ENCODE peak calls at places on chromosomes 2 and 18, in ten cellular contexts. E is colonic mucosa, I is lower lobe of right lung, Z is A673, L is IMR-90, R is PC-3, S is tibial nerve, V is kidney, Y is heart left ventricle, X is pancreas. Q is an unnamed sample. For H3K9me3 and H3K4me1, the result is how much of the 10 kb centered on the place peaks cover.

GRCh38 chr2:167398791-167399371 is 510.6 kb downstream of the XIRP2 start:
- DNase-seq in E (no peak), I (no peak), Z (no peak), L (no peak), R (no peak), S (no peak), V (no peak), Y (no peak), X (no peak), Q (no peak)

GRCh38 chr18:34697891-34698290 is 12.2 kb upstream of the DTNA start:
- DNase-seq in E (no peak), I (no peak), Z (no peak), L (no peak), R (no peak), S (no peak), V (no peak), Y (no peak), X (no peak), Q (no peak)

GRCh38 chr2:212892193-212892592 is 259.2 kb downstream of the IKZF2 start:
- DNase-seq in E (no peak), I (no peak), Z (peak), L (peak), R (peak), S (peak), V (no peak), Y (no peak), X (no peak), Q (no peak)

GRCh38 chr2:117411983-117412382 is 402.5 kb upstream of the DDX18 start:
- DNase-seq in E (no peak), I (no peak), Z (no peak), L (no peak), R (peak), S (no peak), V (no peak), Y (no peak), X (no peak), Q (no peak)

GRCh38 chr2:69387770-69388481 is 899 bp upstream of the GFPT1 start:
- DNase-seq in E (no peak), I (no peak), Z (no peak), L (no peak), R (no peak), S (no peak), V (no peak), Y (no peak), X (no peak), Q (no peak)

GRCh38 chr2:195356026-195356425 is 301.0 kb upstream of the SLC39A10 start:
- DNase-seq in E (no peak), I (no peak), Z (no peak), L (peak), R (no peak), S (no peak), V (no peak), Y (no peak), X (no peak), Q (no peak)

GRCh38 chr2:36329251-36329650 is 26.3 kb upstream of the CRIM1 start:
- DNase-seq in E (no peak), I (no peak), Z (no peak), L (peak), R (no peak), S (no peak), V (no peak), Y (no peak), X (no peak), Q (no peak)

GRCh38 chr2:63587814-63588384 is 378 bp downstream of the WDPCP start:
- DNase-seq in E (no peak), I (no peak), Z (no peak), L (no peak), R (peak), S (no peak), V (no peak), Y (no peak), X (no peak), Q (no peak)

GRCh38 chr2:2709091-2709770 is 378.2 kb upstream of the MYT1L start:
- DNase-seq in E (no peak), I (no peak), Z (no peak), L (no peak), R (no peak), S (no peak), V (no peak), Y (no peak), X (no peak), Q (no peak)

GRCh38 chr18:55950379-55951166 is 362.6 kb upstream of the TCF4 start:
- DNase-seq in E (no peak), I (no peak), Z (no peak), L (no peak), R (no peak), S (no peak), V (peak), Y (no peak), X (no peak), Q (no peak)

GRCh38 chr2:159735648-159736047 is 23.3 kb downstream of the MARCHF7 start:
- DNase-seq in E (no peak), I (no peak), Z (no peak), L (no peak), R (no peak), S (no peak), V (no peak), Y (no peak), X (no peak), Q (no peak)

GRCh38 chr2:111617299-111617803 is 266.6 kb downstream of the ANAPC1 start:
- DNase-seq in E (no peak), I (no peak), Z (no peak), L (peak), R (peak), S (no peak), V (no peak), Y (no peak), X (no peak), Q (no peak)

GRCh38 chr18:3454365-3455089 is 4.6 kb downstream of the TGIF1 start:
- DNase-seq in E (peak), I (no peak), Z (peak), L (peak), R (peak), S (peak), V (no peak), Y (peak), X (no peak), Q (no peak)

GRCh38 chr18:11327656-11328055 is 178.3 kb upstream of the PIEZO2 start:
- DNase-seq in E (no peak), I (no peak), Z (peak), L (peak), R (no peak), S (no peak), V (no peak), Y (no peak), X (no peak), Q (no peak)

GRCh38 chr2:10721344-10722251 is at the start of gene ATP6V1C2:
- DNase-seq in E (peak), I (peak), Z (no peak), L (no peak), R (peak), S (no peak), V (peak), Y (no peak), X (peak), Q (no peak)

GRCh38 chr2:217466104-217466503 is 536.7 kb downstream of the TNS1 start:
- DNase-seq in E (no peak), I (no peak), Z (no peak), L (no peak), R (no peak), S (no peak), V (no peak), Y (no peak), X (no peak), Q (no peak)

GRCh38 chr2:20457027-20457426 is 10.2 kb downstream of the RHOB start:
- DNase-seq in E (no peak), I (no peak), Z (no peak), L (peak), R (no peak), S (no peak), V (no peak), Y (no peak), X (no peak), Q (no peak)

GRCh38 chr18:26839609-26840008 is 25.9 kb downstream of the AQP4 start:
- DNase-seq in E (no peak), I (no peak), Z (no peak), L (no peak), R (no peak), S (no peak), V (no peak), Y (no peak), X (no peak), Q (no peak)

GRCh38 chr2:226447896-226448295 is 351.7 kb downstream of the IRS1 start:
- DNase-seq in E (peak), I (no peak), Z (no peak), L (peak), R (peak), S (no peak), V (no peak), Y (no peak), X (no peak), Q (no peak)

GRCh38 chr18:56869189-56869777 is 218.1 kb downstream of the WDR7 start:
- DNase-seq in E (no peak), I (no peak), Z (peak), L (peak), R (peak), S (no peak), V (no peak), Y (no peak), X (no peak), Q (no peak)

GRCh38 chr2:159547031-159547430 is 69.3 kb downstream of the BAZ2B start:
- DNase-seq in E (no peak), I (no peak), Z (no peak), L (peak), R (no peak), S (no peak), V (no peak), Y (no peak), X (no peak), Q (no peak)

GRCh38 chr2:12717988-12718661 is 1.4 kb downstream of the TRIB2 start:
- DNase-seq in E (peak), I (no peak), Z (peak), L (peak), R (peak), S (no peak), V (peak), Y (no peak), X (no peak), Q (no peak)

GRCh38 chr2:215929602-215930335 is 83.6 kb downstream of the MREG start:
- DNase-seq in E (no peak), I (no peak), Z (peak), L (peak), R (peak), S (no peak), V (no peak), Y (no peak), X (no peak), Q (no peak)

GRCh38 chr2:63698825-63699548 is 110.2 kb downstream of the MDH1 start:
- DNase-seq in E (peak), I (no peak), Z (peak), L (peak), R (peak), S (peak), V (peak), Y (peak), X (no peak), Q (peak)

GRCh38 chr2:202178342-202178958 is 59.9 kb downstream of the SUMO1 start:
- DNase-seq in E (peak), I (no peak), Z (peak), L (peak), R (peak), S (peak), V (no peak), Y (peak), X (no peak), Q (no peak)

GRCh38 chr2:24448811-24449210 is 42.2 kb upstream of the NCOA1 start:
- DNase-seq in E (no peak), I (no peak), Z (no peak), L (no peak), R (no peak), S (no peak), V (no peak), Y (no peak), X (no peak), Q (no peak)

GRCh38 chr2:112947374-112947773 is 30.4 kb upstream of the IL36G start:
- DNase-seq in E (no peak), I (no peak), Z (no peak), L (no peak), R (no peak), S (no peak), V (no peak), Y (no peak), X (no peak), Q (no peak)

GRCh38 chr2:23788100-23788499 is 138.8 kb downstream of the ATAD2B start:
- DNase-seq in E (no peak), I (no peak), Z (no peak), L (no peak), R (peak), S (no peak), V (no peak), Y (no peak), X (no peak), Q (no peak)

DNA sequence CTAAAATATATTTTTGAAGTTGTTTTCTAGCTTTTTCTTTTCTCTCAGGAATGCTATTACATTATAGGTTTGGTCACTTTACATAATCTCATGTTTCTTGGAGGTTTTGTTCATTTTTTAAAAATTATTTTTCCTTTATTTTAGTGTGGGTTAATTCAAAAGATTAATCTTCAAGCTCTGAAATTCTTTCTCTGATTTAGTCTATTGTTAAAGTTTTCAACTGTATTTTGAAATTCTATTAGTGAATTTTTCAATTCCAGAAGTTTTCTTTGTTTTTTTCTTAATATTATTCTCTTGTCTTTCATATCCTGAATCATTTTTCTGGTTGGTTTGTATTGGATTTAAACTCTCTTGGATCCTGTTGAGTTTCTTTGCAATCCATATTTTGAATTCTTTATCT is 80.4 kb downstream of the MSTN start:
- DNase-seq in E (no peak), I (no peak), Z (no peak), L (no peak), R (no peak), S (no peak), V (no peak), Y (no peak), X (no peak), Q (no peak)
- H3K9me3 ChIP-seq in E (under half), I (under half), Z (under half), L (under half), R (under half), S (under half), V (under half), Y (half or more), X (under half), Q (half or more)

GRCh38 chr2:174335605-174336402 is 1.1 kb downstream of the SP9 start:
- DNase-seq in E (no peak), I (no peak), Z (no peak), L (no peak), R (no peak), S (no peak), V (peak), Y (no peak), X (peak), Q (no peak)

GRCh38 chr2:174338626-174339570 is 4.1 kb downstream of the SP9 start:
- DNase-seq in E (no peak), I (no peak), Z (no peak), L (no peak), R (no peak), S (no peak), V (no peak), Y (no peak), X (no peak), Q (no peak)

GRCh38 chr2:174336403-174337336 is 1.9 kb downstream of the SP9 start:
- DNase-seq in E (peak), I (peak), Z (peak), L (no peak), R (no peak), S (no peak), V (peak), Y (no peak), X (peak), Q (no peak)

GRCh38 chr2:174338155-174338495 is 3.4 kb downstream of the SP9 start:
- DNase-seq in E (no peak), I (no peak), Z (no peak), L (no peak), R (no peak), S (no peak), V (no peak), Y (no peak), X (no peak), Q (no peak)

DNA sequence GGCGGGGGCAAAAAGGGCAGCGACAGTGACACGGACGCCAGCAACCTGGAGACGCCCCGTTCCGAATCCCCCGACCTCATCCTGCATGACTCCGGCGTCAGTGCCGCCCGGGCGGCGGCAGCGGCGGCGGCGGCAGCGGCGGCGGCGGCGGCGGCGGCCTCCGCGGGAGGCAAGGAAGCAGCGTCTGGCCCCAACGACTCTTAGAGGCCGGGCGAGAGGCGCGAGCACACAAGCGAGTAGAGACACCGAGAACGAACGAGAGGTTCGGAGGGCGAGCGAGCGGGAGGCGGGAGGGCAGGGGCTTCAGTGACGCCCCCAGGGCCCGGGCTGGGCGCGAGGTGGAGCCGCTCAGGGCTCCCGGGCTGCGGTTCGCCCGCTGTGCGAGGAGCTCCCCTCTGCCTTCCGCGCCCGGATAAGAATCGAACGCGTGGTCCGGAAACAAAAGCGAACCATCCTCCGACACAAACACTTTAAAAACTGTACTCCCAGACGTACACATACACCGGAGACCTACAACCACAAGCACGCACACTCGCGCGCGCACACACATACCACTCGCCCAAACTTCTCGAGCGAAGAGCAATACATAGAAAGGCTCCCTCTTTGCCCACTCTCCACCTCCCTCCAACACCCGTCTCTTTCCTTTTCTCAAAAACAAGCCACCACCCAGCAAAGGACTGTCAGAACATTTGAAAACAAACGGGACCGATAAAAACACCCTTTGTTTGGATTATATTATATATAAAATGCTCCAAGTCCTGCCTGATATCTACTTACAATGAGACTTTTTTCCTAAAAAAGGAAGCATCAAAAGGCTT is 2.8 kb downstream of the SP9 start:
- DNase-seq in E (no peak), I (no peak), Z (peak), L (no peak), R (no peak), S (no peak), V (peak), Y (no peak), X (peak), Q (no peak)
- H3K4me1 ChIP-seq in E (half or more), I (half or more), Z (under half), L (under half), R (under half), S (half or more), V (under half), Y (half or more), X (under half), Q (half or more)

DNA sequence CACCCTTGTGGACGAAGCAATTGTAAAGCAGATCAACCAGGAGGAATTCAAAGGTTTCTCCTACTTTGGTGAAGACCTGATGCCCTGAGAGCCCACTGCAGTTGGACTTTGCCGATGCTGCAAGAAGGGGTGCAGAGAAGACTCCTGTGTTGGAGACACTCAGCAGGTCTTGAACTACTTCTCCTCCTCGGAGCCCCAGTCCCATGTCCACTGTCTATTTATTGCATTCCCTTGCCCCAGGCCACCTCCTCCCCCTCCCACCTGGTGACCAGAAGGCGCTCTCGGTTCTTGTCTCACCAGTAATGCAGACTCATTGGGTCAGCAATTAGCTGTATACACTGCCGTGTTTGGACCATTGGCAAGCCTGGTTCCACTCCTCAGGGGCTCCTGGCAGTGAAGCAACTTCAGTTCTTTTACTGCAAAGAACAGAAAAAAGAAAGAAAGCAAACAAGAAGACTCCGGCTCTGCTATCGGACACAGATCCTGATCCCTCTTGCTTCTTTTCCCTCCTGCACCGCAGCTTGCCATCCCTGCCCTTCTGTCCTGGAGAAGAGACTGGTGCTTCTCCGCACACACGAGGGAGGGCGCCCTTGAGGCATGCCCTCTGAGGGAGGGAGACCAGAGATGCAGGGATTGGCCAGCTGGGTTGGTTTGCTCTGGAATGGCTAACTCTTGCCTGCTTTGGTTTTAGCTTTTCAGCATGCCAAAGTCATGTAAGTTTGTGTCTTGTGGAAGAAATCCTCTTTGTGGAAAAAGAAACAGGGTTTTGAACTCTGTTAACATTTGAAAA is 112.2 kb upstream of the EPAS1 start:
- DNase-seq in E (no peak), I (no peak), Z (no peak), L (no peak), R (no peak), S (no peak), V (no peak), Y (no peak), X (no peak), Q (no peak)
- TF ChIP-seq CTCF in E (no peak), I (no peak), Z (peak), L (peak), R (no peak), S (no peak), V (no peak), Y (peak), X (no peak), Q (no peak)

GRCh38 chr2:127634066-127634617 is 11.8 kb upstream of the GPR17 start:
- DNase-seq in E (no peak), I (no peak), Z (no peak), L (no peak), R (no peak), S (no peak), V (no peak), Y (peak), X (peak), Q (no peak)

GRCh38 chr2:127633556-127634065 is 12.3 kb upstream of the GPR17 start:
- DNase-seq in E (no peak), I (no peak), Z (no peak), L (no peak), R (no peak), S (no peak), V (no peak), Y (peak), X (peak), Q (no peak)

GRCh38 chr2:127636248-127637235 is 9.4 kb upstream of the GPR17 start:
- DNase-seq in E (peak), I (no peak), Z (no peak), L (no peak), R (no peak), S (no peak), V (no peak), Y (no peak), X (peak), Q (no peak)

GRCh38 chr2:127635380-127636237 is 10.3 kb upstream of the GPR17 start:
- DNase-seq in E (no peak), I (no peak), Z (no peak), L (no peak), R (no peak), S (no peak), V (no peak), Y (no peak), X (peak), Q (no peak)

DNA sequence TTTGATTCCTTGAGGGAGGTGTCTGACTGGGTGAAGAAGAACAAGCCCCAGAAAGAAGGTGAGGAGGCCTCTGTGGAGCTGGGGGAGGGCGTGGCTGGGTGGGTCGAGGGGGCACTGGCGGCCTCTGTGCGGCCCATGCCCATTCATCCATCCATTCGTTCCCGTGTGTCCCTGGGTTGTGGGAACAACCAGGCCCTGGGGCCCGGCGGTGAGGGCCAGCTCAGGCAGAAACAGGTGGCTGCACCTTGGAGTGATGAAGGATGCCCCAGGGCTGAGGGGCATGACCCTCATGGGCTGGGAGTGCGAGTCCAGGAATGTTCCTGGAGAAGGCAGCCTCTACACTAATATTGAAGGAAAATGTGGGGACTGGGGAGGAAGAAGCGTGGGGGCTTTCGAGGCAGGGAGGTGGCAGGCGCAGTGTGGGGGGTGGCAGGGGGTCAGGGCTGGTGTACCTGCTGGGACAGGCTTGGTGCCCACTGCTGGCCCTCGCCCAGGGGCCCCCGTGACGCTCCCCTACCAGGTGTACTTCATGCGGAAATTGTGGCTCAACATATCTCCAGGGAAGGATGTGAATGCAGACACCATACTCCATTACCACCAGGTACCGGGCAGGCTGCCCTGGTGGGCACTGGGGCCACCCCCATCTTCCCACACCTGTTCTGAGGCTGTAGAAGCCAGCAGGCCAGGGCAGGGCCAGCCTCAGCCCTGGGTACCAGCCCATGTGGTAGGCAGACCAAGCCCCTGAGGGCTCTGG is 11.2 kb upstream of the GPR17 start:
- DNase-seq in E (no peak), I (no peak), Z (no peak), L (no peak), R (no peak), S (no peak), V (no peak), Y (no peak), X (peak), Q (no peak)
- H3K9me3 ChIP-seq in E (under half), I (under half), Z (under half), L (under half), R (under half), S (under half), V (under half), Y (under half), X (under half), Q (under half)

Q was measured in left ventricle myocardium inferior.